ENCODE peak calls at places on chromosome 16, in four cellular contexts. O is A549, S is upper lobe of left lung, A is HepG2. T is an unnamed sample.

GRCh38 chr16:84732674-84733352 is 33.0 kb downstream of the USP10 start:
- ATAC-seq in O (no peak), S (no peak), A (no peak), T (no peak)

GRCh38 chr16:78990309-78990701 is 610.2 kb downstream of the MAF start:
- ATAC-seq in O (no peak), S (no peak), A (no peak), T (no peak)

GRCh38 chr16:2278272-2278608 is 10.3 kb upstream of the RNPS1 start:
- ATAC-seq in O (peak), S (no peak), A (peak), T (no peak)

GRCh38 chr16:3478242-3478925 is 16.9 kb downstream of the C16orf90 start:
- ATAC-seq in O (no peak), S (no peak), A (no peak), T (no peak)

GRCh38 chr16:12449795-12450194 is 353.9 kb downstream of the CPPED1 start:
- ATAC-seq in O (no peak), S (no peak), A (no peak), T (no peak)

GRCh38 chr16:9309844-9310243 is 218.4 kb downstream of the HAPSTR1 start:
- ATAC-seq in O (no peak), S (no peak), A (peak), T (no peak)

GRCh38 chr16:15509593-15510520 is 75.5 kb downstream of the BMERB1 start:
- ATAC-seq in O (peak), S (no peak), A (no peak), T (no peak)

GRCh38 chr16:87492721-87493554 is at the start of gene ZCCHC14:
- ATAC-seq in O (peak), S (peak), A (peak), T (peak)

GRCh38 chr16:50002190-50002589 is 22.8 kb upstream of the CNEP1R1 start:
- ATAC-seq in O (no peak), S (no peak), A (no peak), T (no peak)

GRCh38 chr16:76946879-76947278 is 244.1 kb upstream of the MON1B start:
- ATAC-seq in O (peak), S (no peak), A (no peak), T (no peak)

GRCh38 chr16:56610609-56611111 is 2.3 kb downstream of the MT2A start:
- ATAC-seq in O (no peak), S (no peak), A (no peak), T (no peak)

GRCh38 chr16:20875358-20875656 is 24.9 kb downstream of the DCUN1D3 start:
- ATAC-seq in O (no peak), S (no peak), A (no peak), T (no peak)

GRCh38 chr16:77841275-77841640 is 52.9 kb downstream of the VAT1L start:
- ATAC-seq in O (no peak), S (no peak), A (no peak), T (no peak)

GRCh38 chr16:7497667-7498066 is 165.0 kb downstream of the RBFOX1 start:
- ATAC-seq in O (no peak), S (no peak), A (no peak), T (no peak)

GRCh38 chr16:80202831-80203230 is 338.0 kb upstream of the DYNLRB2 start:
- ATAC-seq in O (no peak), S (no peak), A (no peak), T (no peak)

GRCh38 chr16:47881574-47881973 is 274.2 kb downstream of the ABCC12 start:
- ATAC-seq in O (no peak), S (no peak), A (no peak), T (no peak)

GRCh38 chr16:75506567-75506966 is 11.3 kb upstream of the CHST6 start:
- ATAC-seq in O (peak), S (peak), A (peak), T (peak)

GRCh38 chr16:57053206-57053605 is 39.2 kb upstream of the CPNE2 start:
- ATAC-seq in O (no peak), S (no peak), A (no peak), T (no peak)

GRCh38 chr16:67393790-67394270 is 532 bp upstream of the TPPP3 start:
- ATAC-seq in O (no peak), S (no peak), A (no peak), T (no peak)

GRCh38 chr16:54210437-54211081 is 76.0 kb downstream of the IRX3 start:
- ATAC-seq in O (no peak), S (no peak), A (no peak), T (peak)

GRCh38 chr16:87560428-87561199 is 41.7 kb upstream of the JPH3 start:
- ATAC-seq in O (peak), S (peak), A (peak), T (peak)

GRCh38 chr16:71203631-71204030 is 26.9 kb downstream of the HYDIN start:
- ATAC-seq in O (no peak), S (no peak), A (no peak), T (no peak)

GRCh38 chr16:56758930-56759329 is 29.0 kb downstream of the NUP93 start:
- ATAC-seq in O (no peak), S (no peak), A (no peak), T (no peak)

GRCh38 chr16:3022208-3022696 is 1.5 kb downstream of the HCFC1R1 start:
- ATAC-seq in O (peak), S (peak), A (peak), T (peak)

GRCh38 chr16:23119570-23119969 is 29.7 kb downstream of the USP31 start:
- ATAC-seq in O (no peak), S (no peak), A (no peak), T (no peak)

GRCh38 chr16:79677799-79678525 is 77.4 kb upstream of the MAF start:
- ATAC-seq in O (no peak), S (no peak), A (no peak), T (no peak)

GRCh38 chr16:75087040-75087979 is 29.3 kb downstream of the LDHD start:
- ATAC-seq in O (peak), S (peak), A (peak), T (peak)

GRCh38 chr16:66359811-66360608 is 6.5 kb upstream of the CDH5 start:
- ATAC-seq in O (peak), S (peak), A (peak), T (peak)

GRCh38 chr16:66363196-66363777 is 3.2 kb upstream of the CDH5 start:
- ATAC-seq in O (no peak), S (no peak), A (no peak), T (no peak)

GRCh38 chr16:66359012-66359411 is 7.5 kb upstream of the CDH5 start:
- ATAC-seq in O (peak), S (peak), A (no peak), T (no peak)

GRCh38 chr16:66361604-66362135 is 4.8 kb upstream of the CDH5 start:
- ATAC-seq in O (no peak), S (no peak), A (no peak), T (no peak)

GRCh38 chr16:66360624-66361324 is 5.7 kb upstream of the CDH5 start:
- ATAC-seq in O (no peak), S (no peak), A (no peak), T (no peak)
- H3K27ac ChIP-seq in O (no peak), S (peak), A (no peak), T (peak)

GRCh38 chr16:27268376-27269299 is at the start of gene NSMCE1:
- ATAC-seq in O (peak), S (peak), A (peak), T (peak)
- TF ChIP-seq EP300 in O (no peak), S (no peak), A (no peak), T (no peak)

GRCh38 chr16:989354-989814 is 7.8 kb downstream of the SOX8 start:
- ATAC-seq in O (peak), S (no peak), A (peak), T (no peak)
- H3K27ac ChIP-seq in O (no peak), S (no peak), A (no peak), T (no peak)

DNA sequence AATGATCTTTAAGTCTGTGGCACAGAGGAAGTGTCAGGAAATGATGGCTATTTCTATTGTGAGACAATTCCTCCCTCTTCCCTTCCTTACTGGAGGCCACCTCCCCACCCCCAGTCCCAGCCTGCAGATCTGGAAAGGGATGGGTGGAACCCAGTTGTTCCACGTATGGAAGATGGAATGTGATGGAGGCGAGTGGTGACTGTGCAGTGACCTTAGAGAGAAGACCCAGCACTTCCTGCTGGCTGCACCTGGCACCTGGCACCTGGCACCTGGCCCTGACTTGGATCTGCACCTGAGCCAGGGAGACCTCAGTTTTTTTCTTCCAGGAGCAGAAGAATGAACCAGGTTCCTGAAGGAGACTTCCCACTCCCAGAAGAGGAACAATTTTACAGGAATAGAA is 33.0 kb upstream of the TMC5 start:
- ATAC-seq in O (peak), S (peak), A (no peak), T (no peak)
- TF ChIP-seq EP300 in O (no peak), S (no peak), A (no peak), T (no peak)

T was measured in gastroesophageal sphincter.